ENCODE peak calls at places on chromosomes 6 and 20, in six cellular contexts. K, R, Y, A, Q and V are unnamed samples.
A peak's percentile ranks its signal among the peaks of the same experiment; 100 is the strongest.

GRCh38 chr6:35370124-35370741 is 27.9 kb downstream of the PPARD start:
- DNase-seq in Q (no peak), R (no peak), A (peak; percentile 28), K (peak; percentile 64), Y (peak; percentile 52), V (no peak)

GRCh38 chr6:95091823-95092436 is 485.4 kb upstream of the MANEA start:
- DNase-seq in A (peak; percentile 72), K (no peak), Q (no peak), R (peak; percentile 88), Y (no peak), V (peak; percentile 5)

GRCh38 chr6:82363368-82364086 is at the start of gene TPBG:
- DNase-seq in R (peak; percentile 52), A (no peak), Y (peak; percentile 19), K (no peak), Q (no peak), V (peak; percentile 67)

GRCh38 chr20:13402171-13402760 is 181.2 kb downstream of the ISM1 start:
- DNase-seq in Y (peak; percentile 16), R (no peak), A (no peak), Q (no peak), K (no peak), V (no peak)

GRCh38 chr6:143549630-143550268 is 38.2 kb upstream of the FUCA2 start:
- DNase-seq in Q (peak; percentile 14), Y (no peak), K (no peak), A (no peak), R (no peak), V (no peak)

GRCh38 chr6:145372671-145373123 is 362.6 kb downstream of the EPM2A start:
- DNase-seq in Y (no peak), K (no peak), A (no peak), R (no peak), Q (no peak), V (no peak)

GRCh38 chr6:163412345-163412744 is 2.2 kb upstream of the QKI start:
- DNase-seq in R (no peak), A (no peak), Q (no peak), K (no peak), Y (no peak), V (no peak)

GRCh38 chr20:11676618-11677289 is 240.9 kb upstream of the BTBD3 start:
- DNase-seq in Y (no peak), A (peak; percentile 45), R (peak; percentile 26), K (peak; percentile 0), Q (no peak), V (peak; percentile 43)

GRCh38 chr6:17972074-17972966 is 15.1 kb downstream of the KIF13A start:
- DNase-seq in Y (no peak), Q (no peak), K (no peak), R (no peak), A (no peak), V (no peak)

GRCh38 chr6:131635384-131636340 is 1.4 kb upstream of the ENPP3 start:
- DNase-seq in K (no peak), R (no peak), Y (no peak), Q (no peak), A (no peak), V (no peak)